ENCODE peak calls at places on chromosomes 5 and 9, in nine cellular contexts. K, V, R, S, E, D, Y, T and B are unnamed samples.

GRCh38 chr5:123182072-123182471 is 93.0 kb downstream of the PRDM6 start:
- DNase-seq in Y (no peak), V (no peak), R (no peak), E (no peak), K (no peak), T (no peak), S (no peak), D (no peak), B (no peak)

GRCh38 chr5:131536211-131536826 is 98.7 kb downstream of the RAPGEF6 start:
- DNase-seq in R (no peak), S (no peak), V (no peak), D (no peak), E (no peak), T (no peak), K (no peak), Y (no peak), B (no peak)

GRCh38 chr9:97807681-97808080 is 45.3 kb upstream of the FOXE1 start:
- DNase-seq in D (no peak), E (no peak), Y (no peak), S (no peak), R (no peak), K (no peak), T (peak; percentile 71), V (no peak), B (no peak)

GRCh38 chr5:177133119-177133844 is at the start of gene NSD1:
- DNase-seq in Y (peak; percentile 92), R (peak; percentile 96), K (peak; percentile 89), D (peak; percentile 93), E (peak; percentile 82), V (peak; percentile 91), T (peak; percentile 57), S (peak; percentile 82), B (peak; percentile 60)

GRCh38 chr9:22158983-22159382 is 149.9 kb upstream of the CDKN2B start:
- DNase-seq in V (no peak), E (no peak), T (no peak), Y (no peak), K (peak; percentile 18), S (no peak), D (peak; percentile 35), R (peak; percentile 86), B (peak; percentile 19)

GRCh38 chr5:4576161-4576748 is 563.9 kb upstream of the ADAMTS16 start:
- DNase-seq in D (no peak), Y (no peak), S (no peak), K (no peak), R (no peak), E (no peak), V (no peak), T (no peak), B (no peak)

GRCh38 chr5:78472469-78473106 is 112.2 kb downstream of the SCAMP1 start:
- DNase-seq in V (no peak), K (no peak), Y (no peak), D (no peak), T (peak; percentile 18), S (no peak), E (no peak), R (no peak), B (no peak)

GRCh38 chr5:140694276-140694675 is 3.0 kb downstream of the HARS2 start:
- DNase-seq in Y (no peak), T (no peak), E (no peak), D (no peak), R (no peak), K (no peak), S (no peak), V (no peak), B (no peak)

GRCh38 chr9:123081824-123082223 is 48.4 kb downstream of the GPR21 start:
- DNase-seq in T (peak; percentile 23), E (no peak), R (no peak), V (no peak), D (no peak), K (no peak), S (no peak), Y (no peak), B (no peak)

GRCh38 chr9:126293522-126293889 is 33.1 kb upstream of the MVB12B start:
- DNase-seq in K (no peak), T (no peak), S (no peak), D (no peak), Y (no peak), V (no peak), R (no peak), E (no peak), B (peak; percentile 53)

GRCh38 chr5:33330416-33330815 is 110.3 kb upstream of the TARS1 start:
- DNase-seq in S (no peak), R (no peak), K (no peak), D (no peak), T (no peak), V (no peak), Y (no peak), E (no peak), B (no peak)

GRCh38 chr9:138013836-138014569 is 136.4 kb downstream of the CACNA1B start:
- DNase-seq in E (no peak), R (no peak), K (no peak), D (no peak), Y (no peak), S (no peak), T (no peak), V (no peak), B (no peak)

GRCh38 chr5:15249152-15249551 is 250.8 kb upstream of the FBXL7 start:
- DNase-seq in E (no peak), V (no peak), R (no peak), S (no peak), T (peak; percentile 73), Y (no peak), K (no peak), D (no peak), B (no peak)

GRCh38 chr5:8807636-8808035 is 738.2 kb downstream of the SEMA5A start:
- DNase-seq in S (no peak), R (no peak), K (no peak), T (no peak), V (no peak), E (no peak), Y (no peak), D (no peak), B (no peak)

GRCh38 chr5:90983748-90984147 is 399.4 kb downstream of the ARRDC3 start:
- DNase-seq in S (no peak), V (no peak), K (no peak), E (no peak), T (no peak), R (no peak), Y (no peak), D (no peak), B (no peak)

GRCh38 chr9:111298831-111299603 is 31.0 kb downstream of the OR2K2 start:
- DNase-seq in S (peak; percentile 14), D (peak; percentile 55), R (no peak), V (no peak), E (no peak), K (peak; percentile 11), T (peak; percentile 39), Y (peak; percentile 25), B (peak; percentile 73)

GRCh38 chr9:88530051-88530450 is 4.9 kb upstream of the NXNL2 start:
- DNase-seq in T (no peak), K (no peak), R (no peak), Y (no peak), S (no peak), D (no peak), V (no peak), E (no peak), B (no peak)

GRCh38 chr9:38067892-38068615 is 973 bp downstream of the SHB start:
- DNase-seq in T (no peak), D (peak; percentile 42), K (no peak), E (no peak), V (no peak), S (peak; percentile 44), Y (no peak), R (peak; percentile 74), B (no peak)
- H3K4me1 ChIP-seq in T (peaks cover 20% of the 10 kb centered on the region), D (peaks cover 28% of the 10 kb centered on the region), K (peaks cover 60% of the 10 kb centered on the region), E (no peaks in the 10 kb centered on the region), V (peaks cover 44% of the 10 kb centered on the region), S (peaks cover 41% of the 10 kb centered on the region), Y (peaks cover 24% of the 10 kb centered on the region), R (peaks cover 44% of the 10 kb centered on the region), B (peaks cover 19% of the 10 kb centered on the region)

GRCh38 chr5:35214051-35214450 is 16.2 kb downstream of the PRLR start:
- DNase-seq in K (no peak), D (no peak), S (no peak), R (no peak), T (no peak), V (no peak), Y (no peak), E (no peak), B (no peak)
- H3K27ac ChIP-seq in K (no peak overlapping the region), D (no peak overlapping the region), S (no peak overlapping the region), R (no peak overlapping the region), T (no peak overlapping the region), V (no peak overlapping the region), Y (no peak overlapping the region), E (peak overlapping the region; percentile 56), B (no peak overlapping the region)

GRCh38 chr9:96064838-96065481 is 189.5 kb downstream of the ERCC6L2 start:
- DNase-seq in T (no peak), R (no peak), E (no peak), Y (no peak), D (no peak), S (no peak), V (no peak), K (no peak), B (no peak)

GRCh38 chr9:96058218-96058617 is 182.7 kb downstream of the ERCC6L2 start:
- DNase-seq in Y (no peak), E (no peak), S (no peak), K (no peak), R (no peak), T (no peak), V (no peak), D (no peak), B (no peak)

GRCh38 chr9:96062854-96063253 is 187.4 kb downstream of the ERCC6L2 start:
- DNase-seq in S (no peak), T (no peak), V (no peak), K (no peak), R (no peak), Y (no peak), E (no peak), D (no peak), B (no peak)

GRCh38 chr9:96062051-96062450 is 186.6 kb downstream of the ERCC6L2 start:
- DNase-seq in K (no peak), Y (no peak), V (no peak), D (peak; percentile 29), S (no peak), R (no peak), E (no peak), T (no peak), B (no peak)

DNA sequence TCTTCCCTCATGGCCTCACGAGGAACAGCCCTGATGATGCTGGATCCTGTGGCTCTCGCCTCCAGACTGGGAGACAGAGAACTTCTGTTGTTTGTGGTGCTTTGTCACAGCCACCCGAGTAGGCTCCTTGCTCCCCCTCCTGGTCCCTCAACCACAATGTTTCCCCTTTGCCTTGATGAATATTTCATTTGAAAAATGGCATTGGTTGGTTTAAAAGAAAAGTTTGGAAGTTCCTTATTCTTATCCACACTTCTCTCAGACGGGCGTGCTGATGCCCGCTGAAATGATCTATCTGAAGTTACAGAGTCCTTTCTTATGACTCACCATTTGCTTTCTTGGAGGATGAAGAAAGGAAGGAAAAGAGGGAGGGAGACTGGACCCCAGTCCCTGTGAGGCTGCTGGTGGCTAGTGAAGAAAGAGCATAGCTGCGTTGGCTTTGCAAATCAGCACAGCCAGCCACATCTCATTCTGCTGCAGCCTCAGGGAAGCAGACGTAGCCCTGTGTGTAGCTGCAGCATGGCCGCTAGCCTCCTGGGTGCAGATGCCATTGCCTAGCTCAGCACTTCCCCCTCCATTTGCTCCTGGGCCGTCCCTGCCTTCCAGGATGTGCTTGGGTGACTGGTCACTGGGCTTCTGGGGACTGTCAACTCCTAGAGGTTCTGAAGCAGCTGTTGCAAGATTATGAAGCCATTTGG is 185.9 kb downstream of the ERCC6L2 start:
- DNase-seq in K (no peak), V (no peak), Y (peak; percentile 23), D (peak; percentile 65), E (no peak), R (no peak), T (peak; percentile 11), S (peak; percentile 63), B (peak; percentile 76)
- TF ChIP-seq CTCF in K (peak; percentile 37), V (peak; percentile 45), Y (no peak), D (peak; percentile 50), E (no peak), R (peak; percentile 52), T (peak; percentile 28), S (peak; percentile 59), B (peak; percentile 54)

GRCh38 chr9:116644099-116644688 is 42.9 kb upstream of the TRIM32 start:
- DNase-seq in S (no peak), R (no peak), T (no peak), D (no peak), E (no peak), V (no peak), Y (no peak), K (no peak), B (no peak)
- H3K4me1 ChIP-seq in S (no peaks in the 10 kb centered on the region), R (peaks cover 6% of the 10 kb centered on the region), T (no peaks in the 10 kb centered on the region), D (no peaks in the 10 kb centered on the region), E (peaks cover 4% of the 10 kb centered on the region), V (no peaks in the 10 kb centered on the region), Y (no peaks in the 10 kb centered on the region), K (no peaks in the 10 kb centered on the region), B (no peaks in the 10 kb centered on the region)